ENCODE peak calls at places on chromosomes 6 and 20, in ten cellular contexts. X is A549, J is body of pancreas, D is ovary, L is right lobe of liver, A is endothelial cell of umbilical vein, P is tibial nerve, S is spleen, K is prostate gland, R is HepG2. I is an unnamed sample.

GRCh38 chr6:12324741-12325140 is 34.6 kb downstream of the EDN1 start:
- DNase-seq in P (no peak), K (no peak), A (no peak), D (no peak), L (no peak), R (peak), J (no peak), X (no peak), S (no peak), I (no peak)

GRCh38 chr6:26421259-26422144 is 18.8 kb upstream of the BTN3A3 start:
- DNase-seq in J (peak), D (peak), X (peak), K (peak), A (peak), R (peak), L (peak), S (peak), P (peak), I (peak)

GRCh38 chr6:68738039-68738438 is 103.0 kb downstream of the ADGRB3 start:
- DNase-seq in S (no peak), A (no peak), J (no peak), X (no peak), D (no peak), L (no peak), K (no peak), P (no peak), R (no peak), I (no peak)

GRCh38 chr6:105941616-105942412 is 144.3 kb upstream of the PRDM1 start:
- DNase-seq in K (no peak), P (no peak), R (no peak), X (no peak), D (no peak), J (no peak), S (no peak), L (no peak), A (no peak), I (no peak)

GRCh38 chr6:45566882-45567281 is 189.1 kb upstream of the SUPT3H start:
- DNase-seq in A (no peak), J (no peak), R (peak), L (no peak), D (no peak), K (no peak), P (no peak), X (no peak), S (no peak), I (no peak)

GRCh38 chr6:14922306-14922705 is 323.6 kb upstream of the JARID2 start:
- DNase-seq in J (peak), R (no peak), S (no peak), P (no peak), A (no peak), D (no peak), K (no peak), L (no peak), X (no peak), I (no peak)

GRCh38 chr6:156957931-156958547 is 180.9 kb downstream of the ARID1B start:
- DNase-seq in L (no peak), P (no peak), D (no peak), X (no peak), R (no peak), J (no peak), S (no peak), A (no peak), K (no peak), I (no peak)

GRCh38 chr6:137417411-137417810 is 76.8 kb downstream of the OLIG3 start:
- DNase-seq in X (no peak), D (no peak), R (no peak), J (no peak), P (no peak), S (no peak), A (no peak), L (no peak), K (no peak), I (no peak)

GRCh38 chr20:4728121-4728520 is 6.4 kb downstream of the PRND start:
- DNase-seq in D (no peak), P (no peak), X (no peak), J (no peak), A (no peak), R (no peak), K (no peak), L (no peak), S (no peak), I (no peak)

GRCh38 chr6:110048221-110048875 is 70.2 kb downstream of the GPR6 start:
- DNase-seq in S (no peak), P (no peak), R (no peak), X (no peak), A (no peak), L (no peak), D (no peak), J (no peak), K (no peak), I (no peak)

GRCh38 chr20:31560094-31560899 is 44.8 kb upstream of the ID1 start:
- DNase-seq in S (peak), A (peak), X (peak), P (peak), R (peak), J (peak), L (peak), D (peak), K (peak), I (peak)

GRCh38 chr6:149545258-149545753 is 537 bp downstream of the PPIL4 start:
- DNase-seq in X (no peak), L (peak), A (peak), R (peak), K (peak), S (peak), J (peak), P (no peak), D (peak), I (no peak)

GRCh38 chr6:36368921-36369880 is 18.3 kb downstream of the ETV7 start:
- DNase-seq in A (no peak), D (no peak), K (no peak), R (no peak), X (no peak), J (no peak), P (no peak), S (peak), L (no peak), I (no peak)

GRCh38 chr6:45741437-45742166 is 274.1 kb downstream of the CLIC5 start:
- DNase-seq in K (no peak), D (no peak), P (peak), S (no peak), X (no peak), R (no peak), J (no peak), L (no peak), A (no peak), I (no peak)

GRCh38 chr20:35490736-35491181 is 35.4 kb downstream of the CEP250 start:
- DNase-seq in X (no peak), R (no peak), A (no peak), K (no peak), J (peak), L (no peak), S (peak), D (no peak), P (no peak), I (no peak)

GRCh38 chr6:33728438-33728837 is 16.9 kb upstream of the UQCC2 start:
- DNase-seq in K (no peak), S (no peak), L (no peak), X (no peak), A (no peak), R (no peak), P (no peak), D (no peak), J (peak), I (peak)

GRCh38 chr20:31712564-31713311 is 9.9 kb downstream of the BCL2L1 start:
- DNase-seq in S (peak), P (peak), K (peak), J (peak), D (peak), L (no peak), R (peak), X (peak), A (peak), I (peak)

GRCh38 chr20:39627765-39628164 is 665.6 kb downstream of the DHX35 start:
- DNase-seq in S (no peak), K (no peak), P (no peak), L (no peak), D (no peak), J (no peak), R (no peak), X (no peak), A (no peak), I (no peak)

GRCh38 chr20:12306107-12306506 is 388.4 kb downstream of the BTBD3 start:
- DNase-seq in S (no peak), P (no peak), R (no peak), A (no peak), J (no peak), K (no peak), X (no peak), L (no peak), D (no peak), I (no peak)

GRCh38 chr20:7248392-7248992 is 481.0 kb downstream of the BMP2 start:
- DNase-seq in L (no peak), X (no peak), S (no peak), K (no peak), D (no peak), P (no peak), R (no peak), J (no peak), A (no peak), I (no peak)

GRCh38 chr6:11514672-11515071 is 22.9 kb upstream of the TMEM170B start:
- DNase-seq in K (no peak), J (no peak), D (no peak), R (no peak), P (no peak), X (no peak), A (no peak), S (no peak), L (no peak), I (no peak)

GRCh38 chr20:62726716-62727583 is 18.3 kb downstream of the NTSR1 start:
- DNase-seq in X (no peak), K (no peak), D (no peak), A (no peak), R (no peak), L (peak), J (no peak), S (no peak), P (no peak), I (no peak)

GRCh38 chr6:104589940-104590339 is 269.8 kb downstream of the HACE1 start:
- DNase-seq in S (no peak), K (no peak), X (no peak), D (no peak), A (no peak), P (no peak), R (no peak), J (no peak), L (no peak), I (no peak)

DNA sequence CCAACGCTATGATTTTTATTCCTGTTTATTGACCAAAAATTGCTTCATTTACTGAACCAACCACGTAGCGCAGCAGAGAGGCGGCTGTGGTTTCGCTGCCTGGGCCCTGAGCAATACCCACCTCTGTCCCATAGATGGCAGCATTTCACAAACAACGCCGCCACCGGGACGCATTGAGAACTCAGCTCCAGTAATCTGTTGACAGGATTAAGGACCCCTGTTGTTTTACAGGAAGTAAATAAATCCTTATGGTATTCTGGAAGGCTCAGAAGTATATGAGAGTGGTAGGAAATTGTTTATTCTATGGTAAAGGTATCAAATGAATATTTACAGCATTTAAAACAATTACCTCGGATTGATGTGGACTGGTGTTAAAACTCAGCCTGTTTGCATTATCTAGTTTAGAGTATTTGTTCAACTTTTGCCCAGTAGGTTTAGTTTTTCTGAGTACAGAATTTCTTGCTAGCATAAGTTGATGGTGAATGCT is 547.9 kb upstream of the SLC35B3 start:
- DNase-seq in R (peak), P (peak), A (peak), D (peak), J (peak), S (peak), K (peak), X (peak), L (peak), I (peak)
- H3K27ac ChIP-seq in R (no peak), P (no peak), A (no peak), D (no peak), J (no peak), S (no peak), K (no peak), X (no peak), L (no peak), I (no peak)

GRCh38 chr6:37486440-37486839 is 13.3 kb downstream of the CCDC167 start:
- DNase-seq in A (no peak), R (no peak), K (no peak), J (no peak), L (no peak), P (no peak), X (no peak), D (no peak), S (no peak), I (no peak)
- TF ChIP-seq POLR2A in A (no peak), R (no peak), K (no peak), J (no peak), L (no peak), P (no peak), X (no peak), D (no peak), S (no peak), I (no peak)

GRCh38 chr6:41638002-41638800 is at the start of gene MDFI:
- DNase-seq in D (peak), X (no peak), J (no peak), K (no peak), A (peak), R (no peak), P (no peak), S (peak), L (peak), I (peak)
- H3K4me3 ChIP-seq in D (peak), X (no peak), J (no peak), K (peak), A (peak), R (peak), P (peak), S (peak), L (no peak), I (peak)

GRCh38 chr20:37200926-37201826 is 21.8 kb upstream of the MROH8 start:
- DNase-seq in A (no peak), K (no peak), J (no peak), L (no peak), S (no peak), R (no peak), D (no peak), X (no peak), P (no peak), I (no peak)

GRCh38 chr20:37200376-37200775 is 21.0 kb upstream of the MROH8 start:
- DNase-seq in P (no peak), D (no peak), X (no peak), L (no peak), J (no peak), S (no peak), A (no peak), K (no peak), R (no peak), I (no peak)

GRCh38 chr20:37204056-37204455 is 24.7 kb upstream of the MROH8 start:
- DNase-seq in D (no peak), K (no peak), X (no peak), P (no peak), R (no peak), J (no peak), A (no peak), S (no peak), L (no peak), I (no peak)

GRCh38 chr20:37201827-37202162 is 22.4 kb upstream of the MROH8 start:
- DNase-seq in K (no peak), P (no peak), A (no peak), S (no peak), D (no peak), J (no peak), R (no peak), X (no peak), L (no peak), I (no peak)

GRCh38 chr20:37202267-37202943 is 23.1 kb upstream of the MROH8 start:
- DNase-seq in L (no peak), S (no peak), A (peak), X (peak), D (peak), J (peak), R (peak), P (no peak), K (peak), I (no peak)
- H3K27ac ChIP-seq in L (no peak), S (no peak), A (peak), X (no peak), D (no peak), J (peak), R (peak), P (peak), K (no peak), I (no peak)

DNA sequence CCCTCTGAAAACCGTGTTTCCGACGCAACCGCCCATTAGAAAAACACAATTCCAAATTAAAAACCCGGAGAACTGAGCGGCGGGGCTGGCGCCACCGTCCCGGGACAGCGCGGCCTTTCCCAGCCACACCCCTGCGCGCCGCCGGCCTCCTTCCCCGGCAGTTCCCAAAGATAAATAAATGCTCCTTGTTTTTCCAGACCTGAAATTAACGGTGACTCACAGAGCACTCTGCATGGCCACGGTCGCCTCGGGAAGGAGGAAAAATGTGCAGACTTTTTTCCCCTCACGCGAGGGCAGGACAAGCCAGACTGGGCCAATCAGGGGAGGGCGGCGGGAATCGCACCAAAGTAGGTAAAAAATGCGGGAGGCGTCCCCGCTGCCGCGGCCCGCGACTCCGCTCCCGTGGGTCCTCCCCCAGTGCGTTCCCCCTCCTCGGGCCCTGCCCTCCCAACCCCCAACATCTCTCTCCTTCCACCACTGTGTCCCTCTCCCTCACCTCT is 853 bp upstream of the DSTN start:
- DNase-seq in X (peak), R (peak), K (peak), L (peak), J (peak), S (peak), P (peak), D (peak), A (peak), I (peak)
- TF ChIP-seq POLR2A in X (peak), R (peak), K (peak), L (peak), J (peak), S (no peak), P (no peak), D (peak), A (peak), I (peak)

I was measured in heart left ventricle.